ENCODE peak calls at places on chromosomes 11 and 22, in five cellular contexts. G, U, J, N and V are unnamed samples.

GRCh38 chr11:65214212-65214845 is 32.6 kb downstream of the CAPN1 start:
- DNase-seq in U (no peak), J (no peak), N (no peak), G (no peak), V (no peak)

GRCh38 chr11:114348200-114349191 is 51.8 kb downstream of the C11orf71 start:
- DNase-seq in G (no peak), U (peak; percentile 60), J (peak; percentile 61), N (no peak), V (no peak)

GRCh38 chr11:10786451-10786850 is 22.3 kb downstream of the EIF4G2 start:
- DNase-seq in U (no peak), J (no peak), N (no peak), G (no peak), V (no peak)

GRCh38 chr22:17172172-17172833 is 13.2 kb upstream of the HDHD5 start:
- DNase-seq in J (peak; percentile 49), U (no peak), G (peak; percentile 48), N (no peak), V (no peak)

GRCh38 chr11:118514103-118514502 is 13.2 kb upstream of the TTC36 start:
- DNase-seq in J (no peak), U (no peak), N (no peak), G (no peak), V (no peak)

GRCh38 chr11:46918778-46919513 is 596 bp upstream of the LRP4 start:
- DNase-seq in N (no peak), G (no peak), J (no peak), U (no peak), V (no peak)

GRCh38 chr22:50587407-50587806 is 4.8 kb upstream of the CHKB start:
- DNase-seq in G (no peak), U (no peak), N (no peak), J (no peak), V (no peak)

GRCh38 chr11:126930100-126930841 is 70.3 kb downstream of the KIRREL3 start:
- DNase-seq in U (peak; percentile 92), G (no peak), J (no peak), N (no peak), V (no peak)

GRCh38 chr22:23202812-23203451 is 22.6 kb downstream of the BCR start:
- DNase-seq in J (no peak), U (no peak), N (no peak), G (no peak), V (no peak)

GRCh38 chr22:41285441-41285819 is 557 bp downstream of the RANGAP1 start:
- DNase-seq in U (no peak), N (no peak), J (peak; percentile 72), G (peak; percentile 69), V (peak; percentile 93)

GRCh38 chr11:60265373-60266214 is 14.9 kb upstream of the MS4A4A start:
- DNase-seq in G (no peak), U (peak; percentile 32), J (peak; percentile 13), N (no peak), V (no peak)

GRCh38 chr22:44926491-44927415 is 83.1 kb downstream of the PHF21B start:
- DNase-seq in U (no peak), J (no peak), N (peak; percentile 75), G (peak; percentile 25), V (no peak)

GRCh38 chr11:46896719-46897406 is 21.5 kb downstream of the LRP4 start:
- DNase-seq in J (no peak), U (peak; percentile 59), N (no peak), G (no peak), V (no peak)

GRCh38 chr11:73379189-73379880 is 3.1 kb downstream of the RELT start:
- DNase-seq in N (no peak), J (peak; percentile 90), G (peak; percentile 78), U (no peak), V (no peak)

GRCh38 chr11:4181780-4182721 is 87.5 kb downstream of the RRM1 start:
- DNase-seq in J (peak; percentile 81), G (peak; percentile 68), U (peak; percentile 24), N (no peak), V (peak; percentile 88)

GRCh38 chr11:62061356-62062222 is 62.2 kb upstream of the INCENP start:
- DNase-seq in N (no peak), G (no peak), U (peak; percentile 87), J (peak; percentile 29), V (peak; percentile 35)

GRCh38 chr11:26930518-26931247 is 63.2 kb upstream of the FIBIN start:
- DNase-seq in U (no peak), J (no peak), G (no peak), N (no peak), V (no peak)

GRCh38 chr22:35311551-35311999 is 11.9 kb downstream of the TOM1 start:
- DNase-seq in N (no peak), U (no peak), G (no peak), J (peak; percentile 8), V (peak; percentile 82)

GRCh38 chr11:16791494-16791961 is 53.1 kb downstream of the C11orf58 start:
- DNase-seq in N (no peak), G (peak; percentile 68), U (peak; percentile 85), J (no peak), V (no peak)

GRCh38 chr11:27012254-27012921 is 18.5 kb downstream of the FIBIN start:
- DNase-seq in G (no peak), N (no peak), J (no peak), U (peak; percentile 70), V (no peak)

GRCh38 chr11:1964955-1965354 is 17.8 kb downstream of the MRPL23 start:
- DNase-seq in G (no peak), N (no peak), J (no peak), U (no peak), V (no peak)

GRCh38 chr11:46330154-46330886 is 16.9 kb upstream of the DGKZ start:
- DNase-seq in G (no peak), N (no peak), J (no peak), U (no peak), V (no peak)

GRCh38 chr11:77191823-77192495 is 63.9 kb downstream of the MYO7A start:
- DNase-seq in J (peak; percentile 93), N (no peak), G (peak; percentile 76), U (no peak), V (no peak)

GRCh38 chr11:26741036-26741435 is 19.2 kb upstream of the SLC5A12 start:
- DNase-seq in N (no peak), J (no peak), G (no peak), U (no peak), V (no peak)

GRCh38 chr11:47714554-47715081 is 551 bp downstream of the AGBL2 start:
- DNase-seq in J (peak; percentile 17), N (no peak), U (no peak), G (no peak), V (no peak)

GRCh38 chr22:39253427-39254070 is 8.8 kb upstream of the PDGFB start:
- DNase-seq in U (no peak), G (no peak), N (no peak), J (peak; percentile 80), V (no peak)

GRCh38 chr22:30079952-30080533 is at the start of gene HORMAD2:
- DNase-seq in N (no peak), J (no peak), U (no peak), G (peak; percentile 67), V (no peak)

GRCh38 chr11:17846852-17847453 is 112.4 kb downstream of the KCNC1 start:
- DNase-seq in J (no peak), U (no peak), G (no peak), N (no peak), V (no peak)